ENCODE peak calls at places on chromosomes 2 and 18, in ten cellular contexts. One of them, this sample, is unnamed.

GRCh38 chr18:61443311-61443710 is 110.1 kb downstream of the CDH20 start:
- DNase-seq in HTR-8/SVneo: no peak
- DNase-seq in activated CD8-positive, alpha-beta memory T cell treated with anti-CD3 and anti-CD28 coated beads, Interleukin-2, amount 10 ng/mL, durations not matched to agents 7 days and 5 days: no peak
- DNase-seq in HEK293T: no peak
- DNase-seq in effector CD4-positive, alpha-beta T cell: no peak
- DNase-seq in NCI-H1092 treated with DMSO at 0.1 percent for 48 hours: no peak
- DNase-seq in NCI-H1417: no peak
- DNase-seq in germinal center: no peak
- DNase-seq in WTC11: no peak
- DNase-seq in stimulated activated CD4-positive, alpha-beta T cell treated with anti-CD3 and anti-CD28 coated beads, TNF-alpha, amount 100 ng/mL, for 4 hours: no peak
- DNase-seq in this sample: no peak

GRCh38 chr2:208315081-208315788 is 49.2 kb downstream of the PIKFYVE start:
- DNase-seq in HTR-8/SVneo: no peak
- DNase-seq in activated CD8-positive, alpha-beta memory T cell treated with anti-CD3 and anti-CD28 coated beads, Interleukin-2, amount 10 ng/mL, durations not matched to agents 7 days and 5 days: no peak
- DNase-seq in HEK293T: no peak
- DNase-seq in effector CD4-positive, alpha-beta T cell: no peak
- DNase-seq in NCI-H1092 treated with DMSO at 0.1 percent for 48 hours: no peak
- DNase-seq in NCI-H1417: no peak
- DNase-seq in germinal center: no peak
- DNase-seq in WTC11: no peak
- DNase-seq in stimulated activated CD4-positive, alpha-beta T cell treated with anti-CD3 and anti-CD28 coated beads, TNF-alpha, amount 100 ng/mL, for 4 hours: no peak
- DNase-seq in this sample: peak

GRCh38 chr2:88090446-88091283 is 23.0 kb downstream of the SMYD1 start:
- DNase-seq in HTR-8/SVneo: no peak
- DNase-seq in activated CD8-positive, alpha-beta memory T cell treated with anti-CD3 and anti-CD28 coated beads, Interleukin-2, amount 10 ng/mL, durations not matched to agents 7 days and 5 days: no peak
- DNase-seq in HEK293T: no peak
- DNase-seq in effector CD4-positive, alpha-beta T cell: no peak
- DNase-seq in NCI-H1092 treated with DMSO at 0.1 percent for 48 hours: no peak
- DNase-seq in NCI-H1417: no peak
- DNase-seq in germinal center: no peak
- DNase-seq in WTC11: no peak
- DNase-seq in stimulated activated CD4-positive, alpha-beta T cell treated with anti-CD3 and anti-CD28 coated beads, TNF-alpha, amount 100 ng/mL, for 4 hours: peak
- DNase-seq in this sample: no peak

GRCh38 chr2:99127999-99128398 is 13.5 kb upstream of the C2orf15 start:
- DNase-seq in HTR-8/SVneo: no peak
- DNase-seq in activated CD8-positive, alpha-beta memory T cell treated with anti-CD3 and anti-CD28 coated beads, Interleukin-2, amount 10 ng/mL, durations not matched to agents 7 days and 5 days: no peak
- DNase-seq in HEK293T: no peak
- DNase-seq in effector CD4-positive, alpha-beta T cell: no peak
- DNase-seq in NCI-H1092 treated with DMSO at 0.1 percent for 48 hours: no peak
- DNase-seq in NCI-H1417: no peak
- DNase-seq in germinal center: no peak
- DNase-seq in WTC11: no peak
- DNase-seq in stimulated activated CD4-positive, alpha-beta T cell treated with anti-CD3 and anti-CD28 coated beads, TNF-alpha, amount 100 ng/mL, for 4 hours: no peak
- DNase-seq in this sample: no peak

GRCh38 chr2:207202645-207203044 is 36.9 kb upstream of the KLF7 start:
- DNase-seq in HTR-8/SVneo: peak
- DNase-seq in activated CD8-positive, alpha-beta memory T cell treated with anti-CD3 and anti-CD28 coated beads, Interleukin-2, amount 10 ng/mL, durations not matched to agents 7 days and 5 days: no peak
- DNase-seq in HEK293T: peak
- DNase-seq in effector CD4-positive, alpha-beta T cell: no peak
- DNase-seq in NCI-H1092 treated with DMSO at 0.1 percent for 48 hours: no peak
- DNase-seq in NCI-H1417: no peak
- DNase-seq in germinal center: no peak
- DNase-seq in WTC11: peak
- DNase-seq in stimulated activated CD4-positive, alpha-beta T cell treated with anti-CD3 and anti-CD28 coated beads, TNF-alpha, amount 100 ng/mL, for 4 hours: no peak
- DNase-seq in this sample: peak

GRCh38 chr18:449374-449773 is 51.1 kb downstream of the COLEC12 start:
- DNase-seq in HTR-8/SVneo: no peak
- DNase-seq in activated CD8-positive, alpha-beta memory T cell treated with anti-CD3 and anti-CD28 coated beads, Interleukin-2, amount 10 ng/mL, durations not matched to agents 7 days and 5 days: no peak
- DNase-seq in HEK293T: peak
- DNase-seq in effector CD4-positive, alpha-beta T cell: no peak
- DNase-seq in NCI-H1092 treated with DMSO at 0.1 percent for 48 hours: no peak
- DNase-seq in NCI-H1417: no peak
- DNase-seq in germinal center: no peak
- DNase-seq in WTC11: peak
- DNase-seq in stimulated activated CD4-positive, alpha-beta T cell treated with anti-CD3 and anti-CD28 coated beads, TNF-alpha, amount 100 ng/mL, for 4 hours: no peak
- DNase-seq in this sample: peak

GRCh38 chr2:150695441-150696135 is 208.1 kb upstream of the RND3 start:
- DNase-seq in HTR-8/SVneo: no peak
- DNase-seq in activated CD8-positive, alpha-beta memory T cell treated with anti-CD3 and anti-CD28 coated beads, Interleukin-2, amount 10 ng/mL, durations not matched to agents 7 days and 5 days: no peak
- DNase-seq in HEK293T: no peak
- DNase-seq in effector CD4-positive, alpha-beta T cell: no peak
- DNase-seq in NCI-H1092 treated with DMSO at 0.1 percent for 48 hours: no peak
- DNase-seq in NCI-H1417: no peak
- DNase-seq in germinal center: no peak
- DNase-seq in WTC11: no peak
- DNase-seq in stimulated activated CD4-positive, alpha-beta T cell treated with anti-CD3 and anti-CD28 coated beads, TNF-alpha, amount 100 ng/mL, for 4 hours: no peak
- DNase-seq in this sample: no peak

GRCh38 chr18:37430346-37431076 is 135.1 kb downstream of the CELF4 start:
- DNase-seq in HTR-8/SVneo: no peak
- DNase-seq in activated CD8-positive, alpha-beta memory T cell treated with anti-CD3 and anti-CD28 coated beads, Interleukin-2, amount 10 ng/mL, durations not matched to agents 7 days and 5 days: no peak
- DNase-seq in HEK293T: peak
- DNase-seq in effector CD4-positive, alpha-beta T cell: no peak
- DNase-seq in NCI-H1092 treated with DMSO at 0.1 percent for 48 hours: no peak
- DNase-seq in NCI-H1417: no peak
- DNase-seq in germinal center: no peak
- DNase-seq in WTC11: peak
- DNase-seq in stimulated activated CD4-positive, alpha-beta T cell treated with anti-CD3 and anti-CD28 coated beads, TNF-alpha, amount 100 ng/mL, for 4 hours: no peak
- DNase-seq in this sample: no peak

GRCh38 chr2:86073225-86073624 is 32.5 kb downstream of the POLR1A start:
- DNase-seq in HTR-8/SVneo: no peak
- DNase-seq in activated CD8-positive, alpha-beta memory T cell treated with anti-CD3 and anti-CD28 coated beads, Interleukin-2, amount 10 ng/mL, durations not matched to agents 7 days and 5 days: no peak
- DNase-seq in HEK293T: no peak
- DNase-seq in effector CD4-positive, alpha-beta T cell: no peak
- DNase-seq in NCI-H1092 treated with DMSO at 0.1 percent for 48 hours: no peak
- DNase-seq in NCI-H1417: no peak
- DNase-seq in germinal center: no peak
- DNase-seq in WTC11: no peak
- DNase-seq in stimulated activated CD4-positive, alpha-beta T cell treated with anti-CD3 and anti-CD28 coated beads, TNF-alpha, amount 100 ng/mL, for 4 hours: no peak
- DNase-seq in this sample: no peak

GRCh38 chr18:23523429-23524212 is 20.3 kb downstream of the RMC1 start:
- DNase-seq in HTR-8/SVneo: no peak
- DNase-seq in activated CD8-positive, alpha-beta memory T cell treated with anti-CD3 and anti-CD28 coated beads, Interleukin-2, amount 10 ng/mL, durations not matched to agents 7 days and 5 days: no peak
- DNase-seq in HEK293T: no peak
- DNase-seq in effector CD4-positive, alpha-beta T cell: no peak
- DNase-seq in NCI-H1092 treated with DMSO at 0.1 percent for 48 hours: no peak
- DNase-seq in NCI-H1417: no peak
- DNase-seq in germinal center: no peak
- DNase-seq in WTC11: no peak
- DNase-seq in stimulated activated CD4-positive, alpha-beta T cell treated with anti-CD3 and anti-CD28 coated beads, TNF-alpha, amount 100 ng/mL, for 4 hours: no peak
- DNase-seq in this sample: peak

GRCh38 chr2:178280261-178280852 is 86.0 kb downstream of the OSBPL6 start:
- DNase-seq in HTR-8/SVneo: peak
- DNase-seq in activated CD8-positive, alpha-beta memory T cell treated with anti-CD3 and anti-CD28 coated beads, Interleukin-2, amount 10 ng/mL, durations not matched to agents 7 days and 5 days: peak
- DNase-seq in HEK293T: peak
- DNase-seq in effector CD4-positive, alpha-beta T cell: peak
- DNase-seq in NCI-H1092 treated with DMSO at 0.1 percent for 48 hours: peak
- DNase-seq in NCI-H1417: peak
- DNase-seq in germinal center: peak
- DNase-seq in WTC11: no peak
- DNase-seq in stimulated activated CD4-positive, alpha-beta T cell treated with anti-CD3 and anti-CD28 coated beads, TNF-alpha, amount 100 ng/mL, for 4 hours: no peak
- DNase-seq in this sample: peak

GRCh38 chr2:196482119-196483065 is 157.1 kb upstream of the CCDC150 start:
- DNase-seq in HTR-8/SVneo: no peak
- DNase-seq in activated CD8-positive, alpha-beta memory T cell treated with anti-CD3 and anti-CD28 coated beads, Interleukin-2, amount 10 ng/mL, durations not matched to agents 7 days and 5 days: no peak
- DNase-seq in HEK293T: no peak
- DNase-seq in effector CD4-positive, alpha-beta T cell: no peak
- DNase-seq in NCI-H1092 treated with DMSO at 0.1 percent for 48 hours: no peak
- DNase-seq in NCI-H1417: no peak
- DNase-seq in germinal center: no peak
- DNase-seq in WTC11: peak
- DNase-seq in stimulated activated CD4-positive, alpha-beta T cell treated with anti-CD3 and anti-CD28 coated beads, TNF-alpha, amount 100 ng/mL, for 4 hours: no peak
- DNase-seq in this sample: no peak

GRCh38 chr18:24009651-24010333 is 4.8 kb upstream of the TTC39C start:
- DNase-seq in HTR-8/SVneo: no peak
- DNase-seq in activated CD8-positive, alpha-beta memory T cell treated with anti-CD3 and anti-CD28 coated beads, Interleukin-2, amount 10 ng/mL, durations not matched to agents 7 days and 5 days: peak
- DNase-seq in HEK293T: no peak
- DNase-seq in effector CD4-positive, alpha-beta T cell: no peak
- DNase-seq in NCI-H1092 treated with DMSO at 0.1 percent for 48 hours: peak
- DNase-seq in NCI-H1417: peak
- DNase-seq in germinal center: peak
- DNase-seq in WTC11: no peak
- DNase-seq in stimulated activated CD4-positive, alpha-beta T cell treated with anti-CD3 and anti-CD28 coated beads, TNF-alpha, amount 100 ng/mL, for 4 hours: no peak
- DNase-seq in this sample: no peak

GRCh38 chr2:120238728-120239487 is 13.7 kb upstream of the RALB start:
- DNase-seq in HTR-8/SVneo: peak
- DNase-seq in activated CD8-positive, alpha-beta memory T cell treated with anti-CD3 and anti-CD28 coated beads, Interleukin-2, amount 10 ng/mL, durations not matched to agents 7 days and 5 days: no peak
- DNase-seq in HEK293T: no peak
- DNase-seq in effector CD4-positive, alpha-beta T cell: no peak
- DNase-seq in NCI-H1092 treated with DMSO at 0.1 percent for 48 hours: no peak
- DNase-seq in NCI-H1417: no peak
- DNase-seq in germinal center: no peak
- DNase-seq in WTC11: no peak
- DNase-seq in stimulated activated CD4-positive, alpha-beta T cell treated with anti-CD3 and anti-CD28 coated beads, TNF-alpha, amount 100 ng/mL, for 4 hours: no peak
- DNase-seq in this sample: peak

GRCh38 chr18:48351216-48352050 is 57.8 kb downstream of the ZBTB7C start:
- DNase-seq in HTR-8/SVneo: no peak
- DNase-seq in activated CD8-positive, alpha-beta memory T cell treated with anti-CD3 and anti-CD28 coated beads, Interleukin-2, amount 10 ng/mL, durations not matched to agents 7 days and 5 days: no peak
- DNase-seq in HEK293T: no peak
- DNase-seq in effector CD4-positive, alpha-beta T cell: no peak
- DNase-seq in NCI-H1092 treated with DMSO at 0.1 percent for 48 hours: no peak
- DNase-seq in NCI-H1417: no peak
- DNase-seq in germinal center: no peak
- DNase-seq in WTC11: no peak
- DNase-seq in stimulated activated CD4-positive, alpha-beta T cell treated with anti-CD3 and anti-CD28 coated beads, TNF-alpha, amount 100 ng/mL, for 4 hours: no peak
- DNase-seq in this sample: no peak

GRCh38 chr2:69582582-69583176 is 60.9 kb downstream of the AAK1 start:
- DNase-seq in HTR-8/SVneo: no peak
- DNase-seq in activated CD8-positive, alpha-beta memory T cell treated with anti-CD3 and anti-CD28 coated beads, Interleukin-2, amount 10 ng/mL, durations not matched to agents 7 days and 5 days: no peak
- DNase-seq in HEK293T: no peak
- DNase-seq in effector CD4-positive, alpha-beta T cell: no peak
- DNase-seq in NCI-H1092 treated with DMSO at 0.1 percent for 48 hours: no peak
- DNase-seq in NCI-H1417: no peak
- DNase-seq in germinal center: no peak
- DNase-seq in WTC11: no peak
- DNase-seq in stimulated activated CD4-positive, alpha-beta T cell treated with anti-CD3 and anti-CD28 coated beads, TNF-alpha, amount 100 ng/mL, for 4 hours: no peak
- DNase-seq in this sample: no peak

GRCh38 chr2:176085120-176085788 is 1.5 kb upstream of the EVX2 start:
- DNase-seq in HTR-8/SVneo: no peak
- DNase-seq in activated CD8-positive, alpha-beta memory T cell treated with anti-CD3 and anti-CD28 coated beads, Interleukin-2, amount 10 ng/mL, durations not matched to agents 7 days and 5 days: no peak
- DNase-seq in HEK293T: no peak
- DNase-seq in effector CD4-positive, alpha-beta T cell: no peak
- DNase-seq in NCI-H1092 treated with DMSO at 0.1 percent for 48 hours: no peak
- DNase-seq in NCI-H1417: no peak
- DNase-seq in germinal center: no peak
- DNase-seq in WTC11: peak
- DNase-seq in stimulated activated CD4-positive, alpha-beta T cell treated with anti-CD3 and anti-CD28 coated beads, TNF-alpha, amount 100 ng/mL, for 4 hours: no peak
- DNase-seq in this sample: no peak

GRCh38 chr18:36809590-36810381 is 19.0 kb downstream of the TPGS2 start:
- DNase-seq in HTR-8/SVneo: peak
- DNase-seq in activated CD8-positive, alpha-beta memory T cell treated with anti-CD3 and anti-CD28 coated beads, Interleukin-2, amount 10 ng/mL, durations not matched to agents 7 days and 5 days: peak
- DNase-seq in HEK293T: peak
- DNase-seq in effector CD4-positive, alpha-beta T cell: peak
- DNase-seq in NCI-H1092 treated with DMSO at 0.1 percent for 48 hours: peak
- DNase-seq in NCI-H1417: peak
- DNase-seq in germinal center: peak
- DNase-seq in WTC11: peak
- DNase-seq in stimulated activated CD4-positive, alpha-beta T cell treated with anti-CD3 and anti-CD28 coated beads, TNF-alpha, amount 100 ng/mL, for 4 hours: peak
- DNase-seq in this sample: peak

This sample was measured in fibroblast of villous mesenchyme.